ENCODE peak calls at places on chromosome 14, in four cellular contexts. One of them, this sample, is unnamed.

GRCh38 chr14:72546359-72547035 is 347.4 kb downstream of the DPF3 start:
- DNase-seq in NCI-H1092 treated with DMSO at 0.1 percent for 48 hours: no peak
- DNase-seq in GM12891: no peak
- DNase-seq in tibial artery: no peak
- DNase-seq in this sample: no peak

GRCh38 chr14:101588990-101589389 is 27.7 kb downstream of the DIO3 start:
- DNase-seq in NCI-H1092 treated with DMSO at 0.1 percent for 48 hours: no peak
- DNase-seq in GM12891: no peak
- DNase-seq in tibial artery: no peak
- DNase-seq in this sample: no peak

GRCh38 chr14:22303589-22304195 is 285.3 kb downstream of the DAD1 start:
- DNase-seq in NCI-H1092 treated with DMSO at 0.1 percent for 48 hours: no peak
- DNase-seq in GM12891: no peak
- DNase-seq in tibial artery: no peak
- DNase-seq in this sample: no peak

GRCh38 chr14:81991998-81992397 is 458.3 kb upstream of the SEL1L start:
- DNase-seq in NCI-H1092 treated with DMSO at 0.1 percent for 48 hours: peak; percentile 3
- DNase-seq in GM12891: no peak
- DNase-seq in tibial artery: no peak
- DNase-seq in this sample: no peak

GRCh38 chr14:85391455-85391854 is 138.5 kb upstream of the FLRT2 start:
- DNase-seq in NCI-H1092 treated with DMSO at 0.1 percent for 48 hours: no peak
- DNase-seq in GM12891: no peak
- DNase-seq in tibial artery: no peak
- DNase-seq in this sample: no peak

GRCh38 chr14:61154606-61155005 is 126.5 kb downstream of the TMEM30B start:
- DNase-seq in NCI-H1092 treated with DMSO at 0.1 percent for 48 hours: no peak
- DNase-seq in GM12891: no peak
- DNase-seq in tibial artery: no peak
- DNase-seq in this sample: peak; percentile 3

GRCh38 chr14:74954232-74954946 is 1.0 kb downstream of the PGF start:
- DNase-seq in NCI-H1092 treated with DMSO at 0.1 percent for 48 hours: peak; percentile 75
- DNase-seq in GM12891: no peak
- DNase-seq in tibial artery: peak; percentile 82
- DNase-seq in this sample: no peak

GRCh38 chr14:89753828-89754439 is 200.6 kb downstream of the EFCAB11 start:
- DNase-seq in NCI-H1092 treated with DMSO at 0.1 percent for 48 hours: no peak
- DNase-seq in GM12891: no peak
- DNase-seq in tibial artery: no peak
- DNase-seq in this sample: no peak

GRCh38 chr14:29548948-29549370 is 378.7 kb downstream of the PRKD1 start:
- DNase-seq in NCI-H1092 treated with DMSO at 0.1 percent for 48 hours: peak; percentile 91
- DNase-seq in GM12891: peak; percentile 12
- DNase-seq in tibial artery: no peak
- DNase-seq in this sample: peak; percentile 4

GRCh38 chr14:96741151-96741977 is 55.8 kb upstream of the VRK1 start:
- DNase-seq in NCI-H1092 treated with DMSO at 0.1 percent for 48 hours: peak; percentile 53
- DNase-seq in GM12891: peak; percentile 87
- DNase-seq in tibial artery: no peak
- DNase-seq in this sample: peak; percentile 78

This sample was measured in trophoblast cell.